ENCODE peak calls at places on chromosomes 13 and 19, in seven cellular contexts. U, Z, O, H, N, G and W are unnamed samples.
A peak's percentile ranks its signal among the peaks of the same experiment; 100 is the strongest.

GRCh38 chr19:13026478-13026999 is 31.3 kb downstream of the NFIX start:
- DNase-seq in U (peak; percentile 57), G (no peak), O (no peak), N (peak; percentile 75), H (peak; percentile 74), Z (no peak), W (no peak)

GRCh38 chr13:49240017-49240416 is 7.7 kb upstream of the CDADC1 start:
- DNase-seq in N (peak; percentile 46), U (peak; percentile 46), Z (no peak), H (no peak), G (no peak), O (no peak), W (peak; percentile 33)

GRCh38 chr13:51417716-51418115 is 35.1 kb downstream of the INTS6 start:
- DNase-seq in H (no peak), U (no peak), O (no peak), Z (no peak), G (no peak), N (no peak), W (no peak)

GRCh38 chr13:107203146-107203847 is 635.4 kb upstream of the ARGLU1 start:
- DNase-seq in H (no peak), Z (no peak), G (no peak), O (peak; percentile 55), U (no peak), N (peak; percentile 16), W (peak; percentile 45)

GRCh38 chr19:10454267-10454666 is 33.9 kb downstream of the PDE4A start:
- DNase-seq in H (no peak), U (peak; percentile 18), Z (no peak), O (no peak), N (no peak), G (no peak), W (peak; percentile 31)

GRCh38 chr13:76020421-76020955 is 384.4 kb downstream of the LMO7 start:
- DNase-seq in O (no peak), U (no peak), G (no peak), Z (no peak), H (no peak), N (no peak), W (no peak)

GRCh38 chr19:3805859-3806258 is 19.7 kb upstream of the MATK start:
- DNase-seq in Z (no peak), G (no peak), H (no peak), O (no peak), U (no peak), N (no peak), W (no peak)

GRCh38 chr13:66860868-66861447 is 369.2 kb downstream of the PCDH9 start:
- DNase-seq in H (no peak), N (no peak), G (no peak), U (no peak), Z (no peak), O (no peak), W (no peak)

GRCh38 chr19:32346901-32347300 is 1.5 kb downstream of the ZNF507 start:
- DNase-seq in N (no peak), G (no peak), Z (no peak), H (no peak), U (no peak), O (no peak), W (no peak)

GRCh38 chr19:51098366-51099069 is 9.7 kb downstream of the CTU1 start:
- DNase-seq in N (no peak), Z (no peak), O (no peak), G (no peak), H (no peak), U (no peak), W (no peak)

GRCh38 chr13:31201341-31202024 is 1.7 kb downstream of the B3GLCT start:
- DNase-seq in O (no peak), N (no peak), G (peak; percentile 32), Z (no peak), H (no peak), U (peak; percentile 59), W (no peak)

GRCh38 chr13:43787518-43787891 is 733 bp upstream of the ENOX1 start:
- DNase-seq in G (no peak), Z (no peak), H (no peak), O (no peak), N (no peak), U (no peak), W (no peak)

GRCh38 chr13:30745917-30746686 is 10.8 kb downstream of the ALOX5AP start:
- DNase-seq in N (peak; percentile 72), Z (no peak), O (no peak), U (no peak), H (peak; percentile 81), G (no peak), W (peak; percentile 77)

GRCh38 chr19:1854542-1855039 is 6.3 kb upstream of the REXO1 start:
- DNase-seq in N (peak; percentile 66), U (no peak), G (no peak), Z (no peak), O (no peak), H (peak; percentile 52), W (no peak)

GRCh38 chr13:106373304-106373988 is 162.0 kb downstream of the EFNB2 start:
- DNase-seq in U (no peak), O (no peak), G (no peak), Z (no peak), N (no peak), H (no peak), W (no peak)

GRCh38 chr19:40721936-40722661 is 5.2 kb downstream of the ITPKC start:
- DNase-seq in G (no peak), Z (no peak), H (no peak), U (peak; percentile 41), N (no peak), O (no peak), W (no peak)

GRCh38 chr13:19154843-19155242 is 26.8 kb downstream of the TUBA3C start:
- DNase-seq in G (no peak), O (no peak), N (no peak), Z (no peak), H (no peak), U (no peak), W (no peak)

GRCh38 chr13:20193924-20194631 is 1.3 kb upstream of the GJB2 start:
- DNase-seq in Z (no peak), O (no peak), U (no peak), G (no peak), N (peak; percentile 10), H (no peak), W (no peak)

GRCh38 chr19:41927810-41928192 is 448 bp downstream of the ERFL start:
- DNase-seq in G (no peak), N (no peak), Z (no peak), H (no peak), U (no peak), O (no peak), W (no peak)

GRCh38 chr13:86569119-86569518 is 769.9 kb upstream of the SLITRK6 start:
- DNase-seq in G (no peak), O (no peak), U (peak; percentile 71), N (no peak), Z (no peak), H (no peak), W (no peak)

GRCh38 chr13:110166598-110166997 is 140.4 kb downstream of the COL4A1 start:
- DNase-seq in H (no peak), Z (no peak), O (no peak), U (peak; percentile 24), N (no peak), G (no peak), W (no peak)

GRCh38 chr13:50531917-50532899 is 311.3 kb downstream of the DLEU7 start:
- DNase-seq in N (peak; percentile 55), O (no peak), H (no peak), Z (no peak), U (peak; percentile 62), G (no peak), W (peak; percentile 25)

GRCh38 chr13:103303078-103303651 is 236.9 kb upstream of the SLC10A2 start:
- DNase-seq in Z (no peak), U (no peak), G (no peak), N (no peak), H (no peak), O (no peak), W (no peak)
- H3K4me1 ChIP-seq in Z (no peaks in the 10 kb centered on the region), U (no peaks in the 10 kb centered on the region), G (no peaks in the 10 kb centered on the region), N (no peaks in the 10 kb centered on the region), H (no peaks in the 10 kb centered on the region), O (no peaks in the 10 kb centered on the region), W (no peaks in the 10 kb centered on the region)

GRCh38 chr19:17128820-17129219 is 53.2 kb downstream of the MYO9B start:
- DNase-seq in G (no peak), U (no peak), Z (no peak), N (no peak), H (no peak), O (no peak), W (no peak)
- H3K4me1 ChIP-seq in G (peaks cover 20% of the 10 kb centered on the region), U (peaks cover 11% of the 10 kb centered on the region), Z (peaks cover 45% of the 10 kb centered on the region), N (no peaks in the 10 kb centered on the region), H (peaks cover 4% of the 10 kb centered on the region), O (peaks cover 27% of the 10 kb centered on the region), W (peaks cover 13% of the 10 kb centered on the region)

GRCh38 chr19:14127176-14127575 is 9.2 kb downstream of the ASF1B start:
- DNase-seq in G (no peak), H (no peak), O (no peak), U (no peak), N (no peak), Z (no peak), W (no peak)
- H3K4me1 ChIP-seq in G (no peaks in the 10 kb centered on the region), H (no peaks in the 10 kb centered on the region), O (no peaks in the 10 kb centered on the region), U (no peaks in the 10 kb centered on the region), N (no peaks in the 10 kb centered on the region), Z (no peaks in the 10 kb centered on the region), W (no peaks in the 10 kb centered on the region)

DNA sequence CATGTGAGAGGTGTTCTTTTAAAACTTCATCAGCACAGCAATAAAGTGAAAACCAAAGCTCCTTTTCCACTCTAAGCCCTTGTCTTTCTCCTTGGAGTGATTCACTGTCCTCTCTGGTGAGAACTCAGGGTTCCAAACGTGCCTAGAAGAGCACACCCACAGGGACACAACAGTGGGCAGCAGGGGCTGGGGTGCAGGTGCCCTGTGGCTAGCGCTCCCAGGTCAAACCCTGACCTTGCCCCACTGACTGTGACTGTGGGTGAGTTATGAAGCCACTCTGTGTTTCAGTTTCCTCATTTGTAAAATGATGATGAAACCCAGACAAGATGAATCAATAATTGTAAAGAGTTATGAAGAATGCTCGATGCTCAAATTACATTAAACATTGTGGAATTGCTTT is 37.6 kb upstream of the IGFL1 start:
- DNase-seq in U (no peak), O (no peak), Z (no peak), G (no peak), N (no peak), H (no peak), W (no peak)
- H3K4me1 ChIP-seq in U (no peaks in the 10 kb centered on the region), O (peaks cover 31% of the 10 kb centered on the region), Z (no peaks in the 10 kb centered on the region), G (no peaks in the 10 kb centered on the region), N (no peaks in the 10 kb centered on the region), H (no peaks in the 10 kb centered on the region), W (peaks cover 27% of the 10 kb centered on the region)

GRCh38 chr19:8576273-8576993 is 809 bp downstream of the MYO1F start:
- DNase-seq in G (no peak), H (peak; percentile 37), Z (no peak), U (no peak), O (no peak), N (peak; percentile 46), W (no peak)
- H3K4me1 ChIP-seq in G (peaks cover 25% of the 10 kb centered on the region), H (no peaks in the 10 kb centered on the region), Z (peaks cover 76% of the 10 kb centered on the region), U (peaks cover 5% of the 10 kb centered on the region), O (peaks cover 36% of the 10 kb centered on the region), N (no peaks in the 10 kb centered on the region), W (no peaks in the 10 kb centered on the region)

DNA sequence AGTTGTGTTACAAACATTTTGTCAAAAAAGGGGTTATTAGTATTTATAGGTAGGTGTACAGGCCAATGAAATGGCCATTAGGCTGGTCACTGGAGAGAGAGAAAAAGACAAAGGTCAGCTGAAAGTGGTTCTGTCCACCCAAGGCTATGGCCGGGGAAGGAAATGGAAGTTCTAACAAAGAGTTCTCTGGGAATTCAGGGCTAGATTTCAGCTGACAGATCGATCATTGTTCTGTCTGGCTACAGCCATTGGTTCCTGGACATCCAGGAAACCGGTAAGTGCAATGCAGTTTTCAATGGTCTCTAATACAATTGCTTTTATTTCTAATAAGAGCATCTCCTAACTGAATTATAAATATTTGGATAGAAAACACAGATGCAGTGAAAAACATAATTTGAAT is 42.5 kb downstream of the MBNL2 start:
- DNase-seq in Z (no peak), H (no peak), O (no peak), G (no peak), U (no peak), N (no peak), W (no peak)
- H3K4me1 ChIP-seq in Z (peaks cover 5% of the 10 kb centered on the region), H (no peaks in the 10 kb centered on the region), O (peaks cover 15% of the 10 kb centered on the region), G (peaks cover 36% of the 10 kb centered on the region), U (peaks cover 39% of the 10 kb centered on the region), N (peaks cover 3% of the 10 kb centered on the region), W (peaks cover 38% of the 10 kb centered on the region)